ENCODE peak calls at places on chromosome 1, in ten cellular contexts. X, O, L, B, K, G, Q, D, V and I are unnamed samples.

GRCh38 chr1:160748877-160749269 is 9.8 kb downstream of the SLAMF7 start:
- DNase-seq in X (no peak), O (no peak), L (no peak), B (no peak), K (no peak), G (no peak), Q (peak; percentile 32), D (no peak), V (no peak), I (no peak)

GRCh38 chr1:222877854-222878253 is 63.0 kb downstream of the DISP1 start:
- DNase-seq in X (no peak), O (no peak), L (no peak), B (no peak), K (no peak), G (no peak), Q (peak; percentile 49), D (no peak), V (no peak), I (no peak)

GRCh38 chr1:247332901-247333361 is 1.3 kb upstream of the ZNF496 start:
- DNase-seq in X (no peak), O (no peak), L (peak; percentile 22), B (peak; percentile 38), K (peak; percentile 23), G (peak; percentile 77), Q (peak; percentile 34), D (peak; percentile 61), V (no peak), I (no peak)

GRCh38 chr1:33986389-33987095 is 122.7 kb downstream of the HMGB4 start:
- DNase-seq in X (no peak), O (no peak), L (no peak), B (no peak), K (peak; percentile 72), G (peak; percentile 92), Q (peak; percentile 60), D (no peak), V (no peak), I (no peak)

GRCh38 chr1:34928865-34929496 is 469 bp downstream of the DLGAP3 start:
- DNase-seq in X (no peak), O (no peak), L (no peak), B (no peak), K (no peak), G (no peak), Q (no peak), D (no peak), V (peak; percentile 43), I (peak; percentile 17)

GRCh38 chr1:111990878-111991760 is 1.7 kb upstream of the KCND3 start:
- DNase-seq in X (no peak), O (peak; percentile 80), L (no peak), B (peak; percentile 88), K (peak; percentile 70), G (peak; percentile 86), Q (peak; percentile 60), D (peak; percentile 74), V (no peak), I (no peak)

GRCh38 chr1:62882161-62882560 is 98.2 kb downstream of the ATG4C start:
- DNase-seq in X (no peak), O (no peak), L (no peak), B (no peak), K (no peak), G (no peak), Q (no peak), D (no peak), V (no peak), I (no peak)

GRCh38 chr1:86082183-86082582 is 74.4 kb downstream of the COL24A1 start:
- DNase-seq in X (no peak), O (peak; percentile 4), L (no peak), B (no peak), K (no peak), G (no peak), Q (no peak), D (no peak), V (no peak), I (no peak)

GRCh38 chr1:8423702-8424538 is 106.0 kb downstream of the SLC45A1 start:
- DNase-seq in X (peak; percentile 71), O (peak; percentile 85), L (no peak), B (peak; percentile 58), K (peak; percentile 59), G (peak; percentile 81), Q (peak; percentile 61), D (peak; percentile 73), V (peak; percentile 72), I (peak; percentile 66)
- TF ChIP-seq CTCF in X (no peak), O (no peak), L (peak; percentile 50), B (no peak), K (no peak), G (peak; percentile 21), Q (no peak), D (peak; percentile 14), V (peak; percentile 33), I (no peak)

GRCh38 chr1:235919797-235920475 is 53.2 kb upstream of the LYST start:
- DNase-seq in X (no peak), O (no peak), L (no peak), B (no peak), K (no peak), G (no peak), Q (peak; percentile 68), D (no peak), V (no peak), I (no peak)
- H3K4me3 ChIP-seq in X (no peak overlapping the region), O (no peak overlapping the region), L (no peak overlapping the region), B (no peak overlapping the region), K (no peak overlapping the region), G (no peak overlapping the region), Q (no peak overlapping the region), D (no peak overlapping the region), V (no peak overlapping the region), I (no peak overlapping the region)

GRCh38 chr1:22662318-22662717 is 9.3 kb downstream of the C1QB start:
- DNase-seq in X (no peak), O (peak; percentile 49), L (no peak), B (no peak), K (no peak), G (no peak), Q (no peak), D (no peak), V (no peak), I (peak; percentile 51)

GRCh38 chr1:22654692-22655091 is 1.7 kb downstream of the C1QB start:
- DNase-seq in X (no peak), O (no peak), L (no peak), B (no peak), K (no peak), G (no peak), Q (no peak), D (no peak), V (no peak), I (no peak)

GRCh38 chr1:22660716-22661241 is 7.7 kb downstream of the C1QB start:
- DNase-seq in X (no peak), O (no peak), L (no peak), B (no peak), K (no peak), G (no peak), Q (no peak), D (no peak), V (no peak), I (no peak)

GRCh38 chr1:22661880-22662279 is 8.8 kb downstream of the C1QB start:
- DNase-seq in X (no peak), O (no peak), L (no peak), B (no peak), K (no peak), G (no peak), Q (no peak), D (no peak), V (no peak), I (no peak)

DNA sequence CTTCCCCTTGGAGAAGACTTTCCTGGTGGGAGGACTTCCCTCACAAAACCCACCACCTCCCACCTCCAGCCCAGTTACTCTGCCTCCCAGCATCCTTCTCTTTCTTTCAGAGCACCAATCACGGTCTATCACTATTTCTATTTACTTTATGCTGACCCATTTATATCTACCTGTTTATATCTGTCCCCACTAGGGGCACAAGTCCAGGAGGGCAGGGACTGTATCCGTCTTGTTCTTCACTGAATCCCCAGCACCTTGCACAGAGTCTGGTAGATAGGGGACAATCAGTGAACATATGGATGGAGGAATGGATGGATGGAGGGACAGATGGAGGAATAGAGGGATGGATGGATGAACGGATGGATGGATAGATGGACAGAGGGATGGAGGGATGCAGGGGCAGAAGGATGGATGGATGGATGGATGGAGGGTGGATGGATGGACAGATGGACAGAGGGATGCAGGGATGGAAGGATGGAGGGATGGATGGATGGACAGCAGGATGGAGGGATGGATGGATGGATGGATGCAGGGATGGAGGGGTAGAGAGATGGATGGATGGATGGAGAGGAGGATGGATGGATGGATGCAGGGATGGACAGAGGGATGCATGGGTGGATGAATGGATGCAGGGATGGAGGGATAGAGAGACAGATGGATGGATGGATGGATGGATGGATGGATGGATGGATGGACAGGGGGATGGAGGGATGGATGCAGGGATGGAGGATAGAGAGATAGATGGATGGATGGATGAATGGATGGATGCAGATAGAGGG is 5.5 kb downstream of the C1QB start:
- DNase-seq in X (no peak), O (no peak), L (no peak), B (no peak), K (no peak), G (no peak), Q (no peak), D (no peak), V (no peak), I (no peak)
- TF ChIP-seq CTCF in X (peak; percentile 33), O (peak; percentile 25), L (no peak), B (no peak), K (no peak), G (no peak), Q (no peak), D (no peak), V (no peak), I (peak; percentile 20)

DNA sequence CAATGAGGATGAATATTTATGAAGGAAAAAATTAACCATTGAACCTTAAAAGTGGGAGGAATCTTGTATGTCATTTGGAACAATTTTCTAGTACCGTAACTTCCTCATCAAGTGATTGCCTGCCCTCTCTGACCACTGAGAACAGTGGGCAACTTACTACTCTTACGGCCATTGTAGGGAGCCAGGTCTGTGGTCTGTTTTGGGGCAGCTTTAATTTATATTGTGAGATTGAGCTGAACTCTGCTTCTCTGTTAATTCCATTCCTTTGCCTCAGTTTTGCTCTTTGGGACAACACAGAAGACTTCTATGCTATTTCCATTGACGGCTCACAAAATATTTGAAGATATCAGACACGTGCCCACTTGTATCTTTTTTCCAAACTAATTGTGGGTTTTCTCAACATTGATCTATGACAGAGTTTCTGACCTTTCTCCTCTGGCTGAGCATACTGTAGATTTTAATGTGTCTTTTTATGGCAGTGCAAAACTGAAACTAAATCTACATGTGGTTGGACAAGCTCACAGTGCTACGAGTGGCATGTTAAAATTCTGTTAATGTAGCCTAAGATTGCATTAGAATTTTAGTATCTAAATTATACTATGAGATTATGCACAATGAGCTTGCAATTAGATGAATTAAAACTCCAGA is 27.8 kb upstream of the ZNF281 start:
- DNase-seq in X (no peak), O (no peak), L (no peak), B (no peak), K (no peak), G (no peak), Q (no peak), D (no peak), V (no peak), I (peak; percentile 33)
- H3K4me3 ChIP-seq in X (no peak overlapping the region), O (no peak overlapping the region), L (peak overlapping the region; percentile 23), B (peak overlapping the region; percentile 10), K (no peak overlapping the region), G (peak overlapping the region; percentile 16), Q (no peak overlapping the region), D (no peak overlapping the region), V (no peak overlapping the region), I (peak overlapping the region; percentile 20)